ENCODE peak calls at places on chromosome 3, in four cellular contexts. M is SJSA1; A is stimulated activated effector memory CD8-positive, alpha-beta T cell treated with anti-CD3 and anti-CD28 coated beads, Interleukin-12 subunit alpha, Interleukin-12 subunit beta, amount 100 ng/mL, for 72 hours; L is heart left ventricle. T is an unnamed sample.

GRCh38 chr3:30290479-30290878 is 315.9 kb upstream of the TGFBR2 start:
- DNase-seq in A (no peak), L (no peak), M (no peak), T (no peak)

GRCh38 chr3:100047455-100048141 is 66.7 kb downstream of the FILIP1L start:
- DNase-seq in A (no peak), L (no peak), M (no peak), T (no peak)

GRCh38 chr3:40096561-40097506 is 212.7 kb upstream of the EIF1B start:
- DNase-seq in M (no peak), A (no peak), L (no peak), T (no peak)

GRCh38 chr3:69324362-69325025 is 61.4 kb downstream of the FRMD4B start:
- DNase-seq in M (no peak), A (no peak), L (no peak), T (no peak)

GRCh38 chr3:13372656-13373055 is 47.5 kb downstream of the NUP210 start:
- DNase-seq in A (no peak), L (no peak), M (no peak), T (no peak)

GRCh38 chr3:158532099-158532734 is 38.8 kb upstream of the MLF1 start:
- DNase-seq in L (no peak), M (no peak), A (no peak), T (peak; percentile 5)

GRCh38 chr3:183734750-183735284 is 37.2 kb downstream of the YEATS2 start:
- DNase-seq in L (no peak), A (no peak), M (no peak), T (no peak)

GRCh38 chr3:111080357-111080937 is 8.8 kb downstream of the NECTIN3 start:
- DNase-seq in A (no peak), L (no peak), M (no peak), T (no peak)

GRCh38 chr3:184524981-184525336 is 36.6 kb upstream of the EPHB3 start:
- DNase-seq in M (no peak), A (no peak), L (no peak), T (no peak)

GRCh38 chr3:195548046-195548445 is 4.9 kb upstream of the PPP1R2 start:
- DNase-seq in L (no peak), M (no peak), A (no peak), T (no peak)

GRCh38 chr3:155602307-155602706 is 142.6 kb downstream of the PLCH1 start:
- DNase-seq in M (no peak), A (no peak), L (no peak), T (no peak)

GRCh38 chr3:72820405-72820804 is 27.8 kb downstream of the SHQ1 start:
- DNase-seq in L (peak; percentile 37), A (no peak), M (no peak), T (no peak)

GRCh38 chr3:197021729-197022404 is 7.8 kb downstream of the MELTF start:
- DNase-seq in A (no peak), M (no peak), L (no peak), T (peak; percentile 6)

GRCh38 chr3:156160653-156161052 is 40.3 kb downstream of the KCNAB1 start:
- DNase-seq in L (no peak), M (no peak), A (no peak), T (no peak)

T was measured in HuH-7.5.